ENCODE peak calls at places on chromosomes 3 and 15, in eight cellular contexts. Q is Peyer's patch; P is H54; K is heart left ventricle; B is AG09309; T is cardiac fibroblast; A is CD4-positive, CD25-positive, alpha-beta regulatory T cell; C is D721Med. R is an unnamed sample.

GRCh38 chr15:28955686-28956421 is 70.1 kb downstream of the APBA2 start:
- DNase-seq in B (peak; percentile 59), A (no peak), C (no peak), K (no peak), P (no peak), T (peak; percentile 55), Q (no peak), R (no peak)

GRCh38 chr3:107117922-107118576 is 259.2 kb upstream of the CCDC54 start:
- DNase-seq in B (peak; percentile 51), Q (no peak), C (no peak), A (no peak), K (peak; percentile 31), P (peak; percentile 40), T (peak; percentile 90), R (peak; percentile 3)

GRCh38 chr3:102106421-102107097 is 257.2 kb downstream of the NFKBIZ start:
- DNase-seq in T (peak; percentile 37), K (no peak), P (no peak), A (peak; percentile 54), Q (no peak), B (no peak), C (no peak), R (no peak)

GRCh38 chr3:12187448-12188327 is 29.0 kb upstream of the TIMP4 start:
- DNase-seq in T (peak; percentile 78), A (no peak), C (no peak), B (no peak), P (no peak), K (no peak), Q (no peak), R (no peak)

GRCh38 chr3:146184616-146185015 is 23.6 kb upstream of the PLOD2 start:
- DNase-seq in C (no peak), K (no peak), A (no peak), B (no peak), P (no peak), T (peak; percentile 35), Q (no peak), R (peak; percentile 25)

GRCh38 chr3:27576171-27576570 is 92.0 kb upstream of the SLC4A7 start:
- DNase-seq in K (no peak), P (no peak), Q (no peak), B (no peak), T (no peak), A (no peak), C (no peak), R (no peak)

GRCh38 chr3:172915911-172916514 is 165.5 kb downstream of the ECT2 start:
- DNase-seq in B (no peak), A (no peak), T (no peak), P (no peak), Q (no peak), C (no peak), K (no peak), R (no peak)

GRCh38 chr3:1611824-1612223 is 486.8 kb upstream of the CNTN4 start:
- DNase-seq in B (no peak), C (no peak), P (no peak), A (no peak), T (no peak), Q (no peak), K (no peak), R (no peak)

GRCh38 chr15:69983696-69984265 is 113.9 kb downstream of the TLE3 start:
- DNase-seq in B (no peak), P (peak; percentile 10), T (no peak), A (no peak), K (no peak), Q (no peak), C (no peak), R (no peak)

GRCh38 chr15:24772709-24773373 is 97.3 kb downstream of the NPAP1 start:
- DNase-seq in B (peak; percentile 31), C (peak; percentile 35), K (peak; percentile 70), Q (peak; percentile 56), T (peak; percentile 81), P (no peak), A (peak; percentile 66), R (peak; percentile 6)

GRCh38 chr3:114214542-114215341 is 22.6 kb downstream of the ZNF80 start:
- DNase-seq in T (no peak), C (no peak), Q (no peak), B (no peak), K (no peak), P (no peak), A (peak; percentile 86), R (no peak)

GRCh38 chr3:131597816-131598215 is 95.0 kb upstream of the MRPL3 start:
- DNase-seq in B (no peak), K (no peak), T (no peak), Q (no peak), C (no peak), A (no peak), P (no peak), R (no peak)

GRCh38 chr3:28586325-28586724 is 237.7 kb upstream of the AZI2 start:
- DNase-seq in A (no peak), P (no peak), Q (no peak), T (no peak), K (no peak), C (no peak), B (no peak), R (no peak)

GRCh38 chr3:40490916-40491315 is 14.0 kb downstream of the ZNF619 start:
- DNase-seq in A (no peak), T (peak; percentile 25), Q (no peak), C (no peak), B (no peak), P (no peak), K (no peak), R (no peak)

GRCh38 chr15:35867371-35867770 is 321.4 kb upstream of the DPH6 start:
- DNase-seq in Q (no peak), K (no peak), C (no peak), P (no peak), T (no peak), A (no peak), B (no peak), R (no peak)

GRCh38 chr3:71728632-71729342 is 3.6 kb upstream of the EIF4E3 start:
- DNase-seq in K (no peak), B (no peak), A (peak; percentile 27), Q (no peak), P (no peak), T (no peak), C (no peak), R (no peak)

GRCh38 chr3:22582291-22582690 is 620.8 kb upstream of the UBE2E2 start:
- DNase-seq in A (no peak), B (no peak), P (no peak), C (no peak), K (no peak), T (no peak), Q (no peak), R (no peak)

GRCh38 chr15:52334491-52335160 is 39.0 kb upstream of the MYO5C start:
- DNase-seq in T (no peak), P (no peak), K (no peak), Q (no peak), A (no peak), B (no peak), C (no peak), R (no peak)

GRCh38 chr3:101836907-101837598 is 12.3 kb upstream of the NFKBIZ start:
- DNase-seq in A (no peak), B (no peak), T (peak; percentile 87), Q (no peak), K (no peak), C (no peak), P (no peak), R (no peak)

GRCh38 chr3:166829896-166830295 is 550.2 kb downstream of the ZBBX start:
- DNase-seq in A (no peak), Q (no peak), C (no peak), K (no peak), T (no peak), P (no peak), B (no peak), R (peak; percentile 18)

GRCh38 chr3:111319598-111319997 is 222.4 kb upstream of the CD96 start:
- DNase-seq in C (no peak), B (no peak), P (no peak), T (no peak), Q (no peak), A (no peak), K (no peak), R (peak; percentile 66)

GRCh38 chr3:146892041-146892440 is 286.9 kb upstream of the PLSCR5 start:
- DNase-seq in A (no peak), K (no peak), Q (no peak), P (no peak), B (no peak), T (no peak), C (no peak), R (no peak)

GRCh38 chr15:34610388-34610787 is 26.9 kb upstream of the GOLGA8B start:
- DNase-seq in B (no peak), K (no peak), Q (no peak), A (peak; percentile 6), P (no peak), T (no peak), C (no peak), R (no peak)

GRCh38 chr3:190696777-190697501 is 165.6 kb downstream of the GMNC start:
- DNase-seq in A (peak; percentile 5), C (no peak), T (peak; percentile 68), B (no peak), P (no peak), Q (no peak), K (no peak), R (peak; percentile 6)

GRCh38 chr15:73886717-73887345 is 13.5 kb downstream of the TBC1D21 start:
- DNase-seq in K (no peak), A (no peak), B (no peak), T (no peak), C (no peak), Q (no peak), P (no peak), R (no peak)

GRCh38 chr3:111246967-111247760 is 175.5 kb downstream of the NECTIN3 start:
- DNase-seq in T (peak; percentile 29), Q (no peak), K (no peak), C (no peak), P (peak; percentile 21), B (peak; percentile 61), A (no peak), R (no peak)

GRCh38 chr3:13229291-13229949 is 156.2 kb upstream of the IQSEC1 start:
- DNase-seq in Q (no peak), C (no peak), A (no peak), T (peak; percentile 14), P (no peak), B (no peak), K (no peak), R (no peak)

GRCh38 chr3:57434041-57434440 is 110.1 kb downstream of the DNAH12 start:
- DNase-seq in C (no peak), P (peak; percentile 15), A (no peak), T (peak; percentile 54), K (no peak), Q (no peak), B (peak; percentile 8), R (peak; percentile 18)

GRCh38 chr15:45137703-45138102 is 7.9 kb downstream of the DUOX1 start:
- DNase-seq in P (no peak), Q (no peak), C (no peak), B (no peak), T (no peak), A (no peak), K (no peak), R (no peak)

GRCh38 chr3:143070977-143071551 is 48.5 kb upstream of the CHST2 start:
- DNase-seq in K (no peak), P (no peak), B (peak; percentile 90), T (peak; percentile 76), A (no peak), C (no peak), Q (no peak), R (no peak)

GRCh38 chr3:59482001-59482400 is 432.2 kb upstream of the CFAP20DC start:
- DNase-seq in T (no peak), K (no peak), P (no peak), C (no peak), A (no peak), Q (no peak), B (no peak), R (no peak)

GRCh38 chr15:61049934-61050333 is 179.2 kb downstream of the RORA start:
- DNase-seq in Q (no peak), A (no peak), B (peak; percentile 48), P (peak; percentile 14), T (no peak), C (no peak), K (no peak), R (no peak)

GRCh38 chr15:28037969-28038640 is 61.0 kb downstream of the OCA2 start:
- DNase-seq in Q (no peak), K (no peak), P (no peak), T (no peak), B (no peak), A (no peak), C (no peak), R (no peak)